ENCODE peak calls at places on chromosomes 6 and 20, in six cellular contexts. Q is C1 segment of cervical spinal cord, V is AG09309, O is HTR-8/SVneo, B is occipital lobe, N is sciatic nerve. L is an unnamed sample.

GRCh38 chr6:129744201-129744879 is 34.4 kb upstream of the ARHGAP18 start:
- DNase-seq in Q (no peak), V (peak; percentile 14), O (peak; percentile 61), B (no peak), N (no peak), L (no peak)

GRCh38 chr6:165439928-165440554 is 130.6 kb upstream of the C6orf118 start:
- DNase-seq in Q (no peak), V (peak; percentile 7), O (peak; percentile 5), B (no peak), N (no peak), L (no peak)

GRCh38 chr20:45861157-45862075 is 4.0 kb downstream of the ZSWIM3 start:
- DNase-seq in Q (no peak), V (no peak), O (no peak), B (no peak), N (peak; percentile 45), L (no peak)

GRCh38 chr20:9139106-9139808 is 70.4 kb downstream of the PLCB4 start:
- DNase-seq in Q (no peak), V (no peak), O (no peak), B (no peak), N (no peak), L (no peak)

GRCh38 chr6:160030103-160030502 is 61.2 kb downstream of the IGF2R start:
- DNase-seq in Q (no peak), V (peak; percentile 84), O (peak; percentile 88), B (peak; percentile 14), N (peak; percentile 92), L (peak; percentile 21)

GRCh38 chr6:81655696-81656095 is 96.8 kb downstream of the TENT5A start:
- DNase-seq in Q (no peak), V (no peak), O (no peak), B (no peak), N (no peak), L (no peak)

GRCh38 chr6:108476381-108476780 is 84.3 kb upstream of the FOXO3 start:
- DNase-seq in Q (no peak), V (no peak), O (no peak), B (no peak), N (no peak), L (no peak)

GRCh38 chr6:109299695-109300564 is 82.3 kb downstream of the CD164 start:
- DNase-seq in Q (no peak), V (no peak), O (no peak), B (no peak), N (no peak), L (no peak)

GRCh38 chr20:47676219-47676721 is 109.0 kb downstream of the SULF2 start:
- DNase-seq in Q (no peak), V (no peak), O (no peak), B (no peak), N (no peak), L (no peak)

GRCh38 chr6:11854418-11855165 is 76.0 kb upstream of the ADTRP start:
- DNase-seq in Q (no peak), V (no peak), O (peak; percentile 35), B (no peak), N (no peak), L (no peak)

GRCh38 chr6:140253096-140253495 is 878.6 kb upstream of the CITED2 start:
- DNase-seq in Q (no peak), V (no peak), O (peak; percentile 2), B (no peak), N (no peak), L (no peak)

GRCh38 chr20:1005452-1006027 is 3.4 kb upstream of the RSPO4 start:
- DNase-seq in Q (no peak), V (no peak), O (peak; percentile 56), B (no peak), N (no peak), L (no peak)

GRCh38 chr6:29295181-29295585 is 6.3 kb upstream of the OR14J1 start:
- DNase-seq in Q (no peak), V (no peak), O (no peak), B (no peak), N (no peak), L (no peak)

GRCh38 chr20:58991720-58992119 is 10.7 kb downstream of the NELFCD start:
- DNase-seq in Q (no peak), V (no peak), O (no peak), B (no peak), N (no peak), L (no peak)

GRCh38 chr6:5763871-5764270 is 242.9 kb downstream of the NRN1 start:
- DNase-seq in Q (no peak), V (no peak), O (no peak), B (peak; percentile 57), N (no peak), L (no peak)

GRCh38 chr6:122947355-122947754 is 48.7 kb upstream of the CLVS2 start:
- DNase-seq in Q (no peak), V (no peak), O (peak; percentile 2), B (no peak), N (no peak), L (no peak)

GRCh38 chr6:135604035-135604865 is 106.7 kb upstream of the AHI1 start:
- DNase-seq in Q (no peak), V (no peak), O (no peak), B (no peak), N (no peak), L (no peak)

GRCh38 chr6:155142902-155143609 is 120.8 kb upstream of the CLDN20 start:
- DNase-seq in Q (no peak), V (no peak), O (no peak), B (no peak), N (no peak), L (no peak)

GRCh38 chr6:38427492-38428210 is 212.1 kb downstream of the BTBD9 start:
- DNase-seq in Q (no peak), V (no peak), O (no peak), B (no peak), N (no peak), L (no peak)

GRCh38 chr20:45630366-45630765 is 718 bp downstream of the WFDC9 start:
- DNase-seq in Q (no peak), V (no peak), O (no peak), B (no peak), N (no peak), L (no peak)

GRCh38 chr6:109075934-109076333 is 18.7 kb downstream of the SESN1 start:
- DNase-seq in Q (no peak), V (peak; percentile 55), O (no peak), B (no peak), N (no peak), L (no peak)

GRCh38 chr6:139131736-139132285 is 3.1 kb upstream of the HECA start:
- DNase-seq in Q (no peak), V (no peak), O (no peak), B (no peak), N (no peak), L (no peak)

GRCh38 chr6:50128420-50129005 is 78.8 kb upstream of the DEFB112 start:
- DNase-seq in Q (no peak), V (no peak), O (peak; percentile 6), B (no peak), N (no peak), L (no peak)

GRCh38 chr6:157317129-157317814 is 6.0 kb downstream of the TMEM242 start:
- DNase-seq in Q (no peak), V (peak; percentile 71), O (peak; percentile 69), B (no peak), N (peak; percentile 84), L (no peak)

GRCh38 chr20:45010399-45010828 is 44.1 kb downstream of the STK4 start:
- DNase-seq in Q (no peak), V (no peak), O (no peak), B (no peak), N (no peak), L (no peak)

GRCh38 chr20:1874534-1875168 is 20.6 kb upstream of the SIRPA start:
- DNase-seq in Q (no peak), V (no peak), O (no peak), B (no peak), N (no peak), L (no peak)

GRCh38 chr20:59300341-59301081 is at the start of gene EDN3:
- DNase-seq in Q (no peak), V (no peak), O (no peak), B (no peak), N (no peak), L (no peak)

GRCh38 chr6:43368517-43369160 is 808 bp downstream of the ZNF318 start:
- DNase-seq in Q (no peak), V (no peak), O (peak; percentile 56), B (peak; percentile 19), N (peak; percentile 72), L (peak; percentile 5)